ENCODE peak calls at places on chromosomes 12 and 14, in ten cellular contexts. V is fibroblast of mammary gland, Z is MCF 10A, S is AG10803, Y is cardiac fibroblast, M is IMR-90, A is progenitor cell of endocrine pancreas, P is neural crest cell, B is ascending aorta, I is fibroblast of lung. C is an unnamed sample.
A peak's percentile ranks its signal among the peaks of the same experiment; 100 is the strongest.

GRCh38 chr12:57632369-57632897 is 568 bp downstream of the B4GALNT1 start:
- DNase-seq in V (no peak), Z (no peak), S (peak; percentile 17), Y (no peak), M (no peak), A (no peak), P (no peak), B (no peak), I (no peak), C (no peak)

GRCh38 chr14:102574840-102575478 is 17.5 kb upstream of the RCOR1 start:
- DNase-seq in V (no peak), Z (no peak), S (no peak), Y (peak; percentile 30), M (no peak), A (no peak), P (no peak), B (no peak), I (no peak), C (no peak)

GRCh38 chr12:82740129-82741000 is 53.7 kb downstream of the TMTC2 start:
- DNase-seq in V (peak; percentile 68), Z (peak; percentile 78), S (peak; percentile 55), Y (peak; percentile 76), M (peak; percentile 12), A (no peak), P (no peak), B (no peak), I (peak; percentile 56), C (no peak)

GRCh38 chr14:93096923-93097322 is 18.8 kb downstream of the ITPK1 start:
- DNase-seq in V (no peak), Z (no peak), S (no peak), Y (no peak), M (no peak), A (no peak), P (no peak), B (no peak), I (no peak), C (no peak)

GRCh38 chr14:77238996-77239395 is 32.0 kb downstream of the NGB start:
- DNase-seq in V (no peak), Z (no peak), S (no peak), Y (no peak), M (no peak), A (no peak), P (no peak), B (no peak), I (no peak), C (no peak)

GRCh38 chr12:130838284-130838950 is 633 bp downstream of the STX2 start:
- DNase-seq in V (no peak), Z (peak; percentile 36), S (peak; percentile 21), Y (peak; percentile 26), M (no peak), A (no peak), P (peak; percentile 31), B (no peak), I (no peak), C (no peak)

GRCh38 chr14:68757618-68758081 is 35.2 kb downstream of the ZFP36L1 start:
- DNase-seq in V (peak; percentile 47), Z (no peak), S (peak; percentile 68), Y (peak; percentile 19), M (peak; percentile 28), A (no peak), P (no peak), B (peak; percentile 48), I (no peak), C (no peak)

GRCh38 chr12:32402170-32402569 is 2.8 kb downstream of the FGD4 start:
- DNase-seq in V (no peak), Z (no peak), S (no peak), Y (no peak), M (no peak), A (no peak), P (no peak), B (no peak), I (no peak), C (no peak)

GRCh38 chr14:58738876-58739275 is 101.1 kb downstream of the DACT1 start:
- DNase-seq in V (peak; percentile 83), Z (no peak), S (peak; percentile 61), Y (no peak), M (no peak), A (no peak), P (no peak), B (no peak), I (no peak), C (no peak)

GRCh38 chr12:106234513-106234912 is 13.3 kb downstream of the CKAP4 start:
- DNase-seq in V (peak; percentile 20), Z (no peak), S (peak; percentile 39), Y (no peak), M (peak; percentile 67), A (no peak), P (no peak), B (no peak), I (no peak), C (no peak)

GRCh38 chr14:44701563-44702263 is 194.6 kb upstream of the FSCB start:
- DNase-seq in V (no peak), Z (no peak), S (no peak), Y (peak; percentile 0), M (peak; percentile 2), A (no peak), P (no peak), B (no peak), I (no peak), C (no peak)

GRCh38 chr12:107079172-107080011 is 14.0 kb downstream of the CRY1 start:
- DNase-seq in V (peak; percentile 64), Z (peak; percentile 35), S (peak; percentile 47), Y (peak; percentile 59), M (peak; percentile 61), A (no peak), P (no peak), B (no peak), I (peak; percentile 52), C (no peak)

GRCh38 chr14:20438664-20439063 is 2.7 kb upstream of the KLHL33 start:
- DNase-seq in V (no peak), Z (no peak), S (no peak), Y (no peak), M (no peak), A (no peak), P (no peak), B (no peak), I (no peak), C (no peak)

GRCh38 chr12:54173906-54174471 is 14.8 kb downstream of the SMUG1 start:
- DNase-seq in V (no peak), Z (no peak), S (no peak), Y (no peak), M (no peak), A (no peak), P (no peak), B (no peak), I (no peak), C (no peak)

GRCh38 chr12:98754095-98754494 is 109.0 kb downstream of the APAF1 start:
- DNase-seq in V (peak; percentile 71), Z (peak; percentile 49), S (peak; percentile 51), Y (peak; percentile 6), M (peak; percentile 77), A (no peak), P (no peak), B (no peak), I (no peak), C (no peak)

GRCh38 chr12:50676761-50677160 is 87.1 kb upstream of the ATF1 start:
- DNase-seq in V (no peak), Z (peak; percentile 33), S (no peak), Y (no peak), M (no peak), A (no peak), P (no peak), B (no peak), I (no peak), C (no peak)

GRCh38 chr14:64766430-64767151 is 62.4 kb downstream of the PLEKHG3 start:
- DNase-seq in V (no peak), Z (peak; percentile 23), S (no peak), Y (no peak), M (no peak), A (no peak), P (no peak), B (no peak), I (no peak), C (no peak)

GRCh38 chr14:21940887-21941855 is 267.6 kb upstream of the OR4E1 start:
- DNase-seq in V (peak; percentile 24), Z (peak; percentile 52), S (no peak), Y (peak; percentile 0), M (peak; percentile 2), A (no peak), P (peak; percentile 13), B (no peak), I (peak; percentile 9), C (no peak)

GRCh38 chr12:106149096-106149784 is 10.5 kb upstream of the NUAK1 start:
- DNase-seq in V (no peak), Z (peak; percentile 57), S (peak; percentile 24), Y (peak; percentile 46), M (peak; percentile 18), A (no peak), P (no peak), B (no peak), I (peak; percentile 39), C (no peak)

GRCh38 chr12:112352921-112353320 is 29.3 kb downstream of the HECTD4 start:
- DNase-seq in V (no peak), Z (peak; percentile 6), S (no peak), Y (peak; percentile 8), M (no peak), A (no peak), P (no peak), B (no peak), I (no peak), C (no peak)

GRCh38 chr12:27076930-27077329 is 5.4 kb downstream of the C12orf71 start:
- DNase-seq in V (no peak), Z (peak; percentile 50), S (no peak), Y (no peak), M (peak; percentile 7), A (no peak), P (no peak), B (no peak), I (no peak), C (no peak)

GRCh38 chr12:34033628-34034296 is 11.5 kb downstream of the ALG10 start:
- DNase-seq in V (peak; percentile 45), Z (peak; percentile 39), S (peak; percentile 27), Y (peak; percentile 43), M (peak; percentile 42), A (no peak), P (no peak), B (no peak), I (peak; percentile 62), C (no peak)
- TF ChIP-seq CTCF in V (peak; percentile 52), Z (peak; percentile 58), S (peak; percentile 59), Y (peak; percentile 46), M (peak; percentile 52), A (peak; percentile 73), P (peak; percentile 85), B (peak; percentile 28), I (peak; percentile 48), C (peak; percentile 59)

GRCh38 chr12:24256636-24257150 is 307.2 kb upstream of the SOX5 start:
- DNase-seq in V (no peak), Z (no peak), S (no peak), Y (no peak), M (no peak), A (no peak), P (no peak), B (no peak), I (no peak), C (no peak)
- TF ChIP-seq CTCF in V (no peak), Z (no peak), S (no peak), Y (no peak), M (no peak), A (no peak), P (no peak), B (no peak), I (no peak), C (no peak)

GRCh38 chr12:114935658-114936057 is 251.7 kb upstream of the TBX3 start:
- DNase-seq in V (peak; percentile 28), Z (peak; percentile 32), S (no peak), Y (no peak), M (no peak), A (no peak), P (no peak), B (no peak), I (no peak), C (no peak)
- TF ChIP-seq CTCF in V (peak; percentile 21), Z (peak; percentile 20), S (peak; percentile 8), Y (peak; percentile 15), M (no peak), A (no peak), P (no peak), B (no peak), I (peak; percentile 17), C (no peak)

GRCh38 chr14:53963491-53964227 is 7.0 kb upstream of the BMP4 start:
- DNase-seq in V (no peak), Z (no peak), S (no peak), Y (peak; percentile 51), M (no peak), A (peak; percentile 51), P (no peak), B (no peak), I (peak; percentile 40), C (peak; percentile 85)
- TF ChIP-seq CTCF in V (no peak), Z (no peak), S (peak; percentile 7), Y (peak; percentile 25), M (peak; percentile 15), A (peak; percentile 72), P (peak; percentile 67), B (peak; percentile 55), I (peak; percentile 42), C (peak; percentile 53)

C was measured in osteocyte.